ENCODE peak calls at places on chromosomes 3 and 15, in four cellular contexts. Z is mammary epithelial cell, P is tibial nerve, I is RWPE2. E is an unnamed sample.

GRCh38 chr15:74841761-74842385 is 1.1 kb downstream of the ULK3 start:
- DNase-seq in Z (no peak), P (no peak), I (peak; percentile 67), E (no peak)

GRCh38 chr3:18425641-18426403 is 683 bp upstream of the SATB1 start:
- DNase-seq in Z (no peak), P (no peak), I (peak; percentile 34), E (peak; percentile 71)

GRCh38 chr3:40073310-40074007 is 236.0 kb upstream of the EIF1B start:
- DNase-seq in Z (no peak), P (no peak), I (no peak), E (peak; percentile 22)

GRCh38 chr3:142597898-142598297 is 1.7 kb downstream of the PLS1 start:
- DNase-seq in Z (no peak), P (no peak), I (no peak), E (no peak)

GRCh38 chr3:163328680-163329079 is 1749.6 kb downstream of the SI start:
- DNase-seq in Z (no peak), P (no peak), I (no peak), E (no peak)

GRCh38 chr15:57806003-57806402 is 99.5 kb downstream of the POLR2M start:
- DNase-seq in Z (no peak), P (no peak), I (no peak), E (no peak)

GRCh38 chr3:126846316-126846715 is 136.6 kb upstream of the PLXNA1 start:
- DNase-seq in Z (peak; percentile 11), P (no peak), I (no peak), E (no peak)

GRCh38 chr15:84079885-84080777 is 155.4 kb upstream of the GOLGA6L4 start:
- DNase-seq in Z (no peak), P (no peak), I (peak; percentile 70), E (peak; percentile 70)

GRCh38 chr3:183988216-183988790 is 29.4 kb downstream of the ABCC5 start:
- DNase-seq in Z (no peak), P (no peak), I (no peak), E (no peak)

GRCh38 chr3:155084567-155084966 is 4.4 kb downstream of the MME start:
- DNase-seq in Z (no peak), P (no peak), I (no peak), E (no peak)

GRCh38 chr15:93274276-93274675 is 185.3 kb upstream of the RGMA start:
- DNase-seq in Z (no peak), P (no peak), I (no peak), E (no peak)

GRCh38 chr3:76756578-76756977 is 283.3 kb upstream of the ROBO2 start:
- DNase-seq in Z (no peak), P (no peak), I (no peak), E (no peak)

GRCh38 chr3:182947892-182948291 is 32.4 kb downstream of the DCUN1D1 start:
- DNase-seq in Z (no peak), P (no peak), I (no peak), E (no peak)

GRCh38 chr3:182284793-182285192 is 508.5 kb upstream of the ATP11B start:
- DNase-seq in Z (no peak), P (no peak), I (no peak), E (no peak)

GRCh38 chr3:127677541-127678314 is 5.0 kb downstream of the ABTB1 start:
- DNase-seq in Z (no peak), P (no peak), I (no peak), E (no peak)

GRCh38 chr15:95470997-95471692 is 859.4 kb upstream of the NR2F2 start:
- DNase-seq in Z (no peak), P (no peak), I (no peak), E (no peak)

GRCh38 chr3:27366062-27366591 is 3.1 kb downstream of the NEK10 start:
- DNase-seq in Z (no peak), P (no peak), I (no peak), E (no peak)
- H3K4me1 ChIP-seq in Z (no peaks in the 10 kb centered on the region), P (no peaks in the 10 kb centered on the region), I (no peaks in the 10 kb centered on the region), E (no peaks in the 10 kb centered on the region)

GRCh38 chr3:13420051-13420816 is at the start of gene NUP210:
- DNase-seq in Z (no peak), P (no peak), I (no peak), E (no peak)
- H3K4me3 ChIP-seq in Z (peak within 1 kb of the TSS; percentile 23), P (peak within 1 kb of the TSS; percentile 67), I (peak within 1 kb of the TSS; percentile 57), E (peak within 1 kb of the TSS; percentile 40)

GRCh38 chr15:70351391-70351790 is 253.7 kb upstream of the TLE3 start:
- DNase-seq in Z (no peak), P (no peak), I (no peak), E (no peak)

GRCh38 chr15:70347766-70348558 is 250.2 kb upstream of the TLE3 start:
- DNase-seq in Z (no peak), P (peak; percentile 1), I (no peak), E (peak; percentile 36)

GRCh38 chr15:70347321-70347720 is 249.6 kb upstream of the TLE3 start:
- DNase-seq in Z (no peak), P (no peak), I (no peak), E (no peak)

GRCh38 chr15:70345251-70346019 is 247.7 kb upstream of the TLE3 start:
- DNase-seq in Z (no peak), P (peak; percentile 2), I (no peak), E (no peak)

GRCh38 chr15:70348581-70349344 is 251.0 kb upstream of the TLE3 start:
- DNase-seq in Z (peak; percentile 75), P (peak; percentile 21), I (no peak), E (peak; percentile 64)
- H3K27ac ChIP-seq in Z (no peak overlapping the region), P (no peak overlapping the region), I (peak overlapping the region; percentile 22), E (no peak overlapping the region)

DNA sequence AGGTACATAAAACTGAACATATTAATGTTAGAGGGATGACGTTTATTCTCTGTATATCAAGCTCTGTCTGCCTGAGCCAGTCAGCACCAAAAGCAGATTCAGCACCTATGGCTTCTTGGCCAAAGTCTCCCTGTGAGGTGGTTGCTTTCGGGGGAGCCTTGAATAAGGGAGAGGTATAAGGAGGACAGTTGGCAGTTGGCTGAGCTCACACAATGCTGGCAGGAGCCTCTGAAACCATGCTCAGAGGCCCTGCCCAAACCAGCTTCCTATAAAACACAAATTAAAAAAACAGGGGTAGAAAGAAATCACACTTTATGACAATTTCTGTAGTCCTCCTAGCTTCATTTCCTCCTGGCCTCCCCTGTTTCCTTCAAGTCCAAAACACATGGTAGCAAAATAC is 18.8 kb downstream of the ARHGEF3 start:
- DNase-seq in Z (peak; percentile 9), P (no peak), I (no peak), E (no peak)
- H3K4me1 ChIP-seq in Z (peaks cover 44% of the 10 kb centered on the region), P (peaks cover 15% of the 10 kb centered on the region), I (peaks cover 19% of the 10 kb centered on the region), E (no peaks in the 10 kb centered on the region)

GRCh38 chr15:72464251-72464650 is 9.9 kb upstream of the ARIH1 start:
- DNase-seq in Z (no peak), P (no peak), I (no peak), E (no peak)
- H3K4me3 ChIP-seq in Z (no peak overlapping the region), P (no peak overlapping the region), I (no peak overlapping the region), E (no peak overlapping the region)

GRCh38 chr15:71251548-71252035 is 136.3 kb downstream of the THSD4 start:
- DNase-seq in Z (no peak), P (no peak), I (no peak), E (no peak)
- H3K27ac ChIP-seq in Z (no peak overlapping the region), P (peak overlapping the region; percentile 23), I (peak overlapping the region; percentile 60), E (peak overlapping the region; percentile 74)

GRCh38 chr3:45547764-45548683 is 46.5 kb upstream of the LIMD1 start:
- DNase-seq in Z (no peak), P (peak; percentile 36), I (no peak), E (no peak)
- H3K4me1 ChIP-seq in Z (peaks cover 30% of the 10 kb centered on the region), P (peaks cover 55% of the 10 kb centered on the region), I (peaks cover 21% of the 10 kb centered on the region), E (peaks cover 17% of the 10 kb centered on the region)

GRCh38 chr3:13419356-13420050 is 619 bp downstream of the NUP210 start:
- DNase-seq in Z (no peak), P (no peak), I (no peak), E (no peak)
- H3K4me3 ChIP-seq in Z (peak overlapping the region; percentile 23), P (peak overlapping the region; percentile 67), I (peak overlapping the region; percentile 57), E (peak overlapping the region; percentile 40)